ENCODE peak calls at places on chromosomes 1 and 21, in nine cellular contexts. Q is Right ventricle myocardium superior; V is mesendoderm; Z is activated CD8-positive, alpha-beta T cell treated with anti-CD3 and anti-CD28 coated beads for 36 hours; A is germinal center; L is osteocyte; R is ACHN; W is A549; I is EH. Y is an unnamed sample.

GRCh38 chr1:15758953-15759661 is 512 bp downstream of the FBLIM1 start:
- DNase-seq in Q (no peak), V (no peak), A (peak; percentile 31), I (peak; percentile 46), W (peak; percentile 36), R (no peak), Z (no peak), L (no peak), Y (no peak)

GRCh38 chr1:205076245-205076761 is 8.0 kb downstream of the TMEM81 start:
- DNase-seq in I (no peak), L (no peak), Z (no peak), A (no peak), R (no peak), V (no peak), W (no peak), Q (no peak), Y (no peak)

GRCh38 chr1:202189012-202189790 is 4.4 kb upstream of the LGR6 start:
- DNase-seq in W (peak; percentile 63), Z (peak; percentile 88), I (peak; percentile 66), A (peak; percentile 48), V (peak; percentile 72), Q (peak; percentile 86), L (peak; percentile 93), R (peak; percentile 72), Y (peak; percentile 70)

GRCh38 chr1:211382714-211383480 is 56.3 kb downstream of the TRAF5 start:
- DNase-seq in Z (peak; percentile 85), Q (peak; percentile 98), R (peak; percentile 98), I (peak; percentile 92), W (peak; percentile 88), V (peak; percentile 98), A (peak; percentile 87), L (peak; percentile 97), Y (peak; percentile 95)

GRCh38 chr1:201713093-201713810 is 115.7 kb upstream of the IPO9 start:
- DNase-seq in V (peak; percentile 97), R (peak; percentile 99), W (peak; percentile 95), Q (peak; percentile 95), Z (peak; percentile 8), I (peak; percentile 100), L (peak; percentile 97), A (no peak), Y (peak; percentile 98)

GRCh38 chr1:7373936-7374760 is 396.9 kb upstream of the VAMP3 start:
- DNase-seq in V (no peak), R (no peak), I (peak; percentile 27), Q (no peak), W (no peak), Z (no peak), A (no peak), L (peak; percentile 72), Y (peak; percentile 12)

GRCh38 chr1:24987875-24988559 is 57.9 kb upstream of the RUNX3 start:
- DNase-seq in A (peak; percentile 18), V (peak; percentile 42), R (no peak), W (no peak), I (no peak), L (no peak), Q (no peak), Z (peak; percentile 83), Y (no peak)

GRCh38 chr1:231937013-231937754 is 310.6 kb downstream of the DISC1 start:
- DNase-seq in A (no peak), Z (no peak), Q (peak; percentile 91), I (no peak), L (no peak), W (no peak), V (no peak), R (no peak), Y (peak; percentile 45)

GRCh38 chr1:51543877-51544276 is 24.8 kb upstream of the EPS15 start:
- DNase-seq in A (no peak), V (no peak), W (no peak), Z (no peak), L (no peak), R (no peak), I (no peak), Q (no peak), Y (no peak)

GRCh38 chr21:15627823-15628222 is 102.0 kb upstream of the USP25 start:
- DNase-seq in V (no peak), A (no peak), R (no peak), I (no peak), Q (no peak), Z (no peak), W (no peak), L (no peak), Y (no peak)

GRCh38 chr1:65027699-65028358 is 61.5 kb upstream of the JAK1 start:
- DNase-seq in W (no peak), L (no peak), I (no peak), R (no peak), A (no peak), V (no peak), Z (no peak), Q (peak; percentile 86), Y (peak; percentile 43)

GRCh38 chr1:42335809-42336518 is 929 bp upstream of the FOXJ3 start:
- DNase-seq in R (peak; percentile 31), Z (peak; percentile 34), V (peak; percentile 62), A (no peak), I (peak; percentile 74), L (no peak), W (peak; percentile 18), Q (no peak), Y (peak; percentile 42)